ENCODE peak calls at places on chromosomes 7 and 10, in five cellular contexts. One of them, this sample, is unnamed. For H3K9me3 and H3K36me3, the result is how much of the 10 kb centered on the place peaks cover.

GRCh38 chr7:75985009-75985517 is 9.3 kb downstream of the TMEM120A start:
- DNase-seq in effector memory CD4-positive, alpha-beta T cell: no peak
- DNase-seq in adrenal gland: peak
- DNase-seq in SJSA1: no peak
- DNase-seq in neuronal stem cell: no peak
- DNase-seq in this sample: no peak

GRCh38 chr10:122492955-122493597 is 31.7 kb downstream of the HTRA1 start:
- DNase-seq in effector memory CD4-positive, alpha-beta T cell: no peak
- DNase-seq in adrenal gland: no peak
- DNase-seq in neuronal stem cell: no peak
- DNase-seq in SJSA1: no peak
- DNase-seq in this sample: no peak

GRCh38 chr7:22049848-22050247 is 104.1 kb upstream of the CDCA7L start:
- DNase-seq in effector memory CD4-positive, alpha-beta T cell: no peak
- DNase-seq in SJSA1: no peak
- DNase-seq in neuronal stem cell: no peak
- DNase-seq in adrenal gland: no peak
- DNase-seq in this sample: no peak

GRCh38 chr10:84424731-84425165 is 96.4 kb downstream of the CCSER2 start:
- DNase-seq in neuronal stem cell: no peak
- DNase-seq in effector memory CD4-positive, alpha-beta T cell: no peak
- DNase-seq in adrenal gland: peak
- DNase-seq in SJSA1: peak
- DNase-seq in this sample: peak

GRCh38 chr10:72563327-72563932 is 62.4 kb downstream of the MICU1 start:
- DNase-seq in adrenal gland: no peak
- DNase-seq in effector memory CD4-positive, alpha-beta T cell: no peak
- DNase-seq in SJSA1: no peak
- DNase-seq in neuronal stem cell: no peak
- DNase-seq in this sample: no peak

GRCh38 chr7:143382791-143383641 is 1.9 kb downstream of the ZYX start:
- DNase-seq in neuronal stem cell: no peak
- DNase-seq in SJSA1: no peak
- DNase-seq in adrenal gland: no peak
- DNase-seq in effector memory CD4-positive, alpha-beta T cell: no peak
- DNase-seq in this sample: no peak

GRCh38 chr10:78944658-78945333 is 124.0 kb upstream of the ZMIZ1 start:
- DNase-seq in adrenal gland: peak
- DNase-seq in SJSA1: peak
- DNase-seq in effector memory CD4-positive, alpha-beta T cell: no peak
- DNase-seq in neuronal stem cell: no peak
- DNase-seq in this sample: no peak

GRCh38 chr7:124072603-124073324 is 39.9 kb upstream of the TMEM229A start:
- DNase-seq in neuronal stem cell: no peak
- DNase-seq in adrenal gland: no peak
- DNase-seq in effector memory CD4-positive, alpha-beta T cell: no peak
- DNase-seq in SJSA1: peak
- DNase-seq in this sample: no peak

GRCh38 chr7:32519763-32520162 is 24.5 kb downstream of the AVL9 start:
- DNase-seq in SJSA1: no peak
- DNase-seq in adrenal gland: no peak
- DNase-seq in neuronal stem cell: no peak
- DNase-seq in effector memory CD4-positive, alpha-beta T cell: no peak
- DNase-seq in this sample: no peak

GRCh38 chr10:79367421-79368189 is 20.3 kb downstream of the PPIF start:
- DNase-seq in SJSA1: no peak
- DNase-seq in effector memory CD4-positive, alpha-beta T cell: no peak
- DNase-seq in adrenal gland: no peak
- DNase-seq in neuronal stem cell: no peak
- DNase-seq in this sample: no peak

GRCh38 chr7:118858651-118859149 is 634.2 kb downstream of the ANKRD7 start:
- DNase-seq in adrenal gland: no peak
- DNase-seq in SJSA1: no peak
- DNase-seq in effector memory CD4-positive, alpha-beta T cell: no peak
- DNase-seq in neuronal stem cell: no peak
- DNase-seq in this sample: no peak

GRCh38 chr7:30915751-30916150 is 4.1 kb downstream of the AQP1 start:
- DNase-seq in effector memory CD4-positive, alpha-beta T cell: no peak
- DNase-seq in SJSA1: no peak
- DNase-seq in neuronal stem cell: no peak
- DNase-seq in adrenal gland: no peak
- DNase-seq in this sample: no peak

GRCh38 chr7:27215356-27215755 is 15.5 kb upstream of the HOXA13 start:
- DNase-seq in effector memory CD4-positive, alpha-beta T cell: no peak
- DNase-seq in neuronal stem cell: no peak
- DNase-seq in SJSA1: no peak
- DNase-seq in adrenal gland: no peak
- DNase-seq in this sample: no peak

GRCh38 chr7:19161671-19162070 is 16.4 kb upstream of the FERD3L start:
- DNase-seq in neuronal stem cell: no peak
- DNase-seq in SJSA1: no peak
- DNase-seq in effector memory CD4-positive, alpha-beta T cell: no peak
- DNase-seq in adrenal gland: no peak
- DNase-seq in this sample: no peak

GRCh38 chr7:84009051-84009450 is 185.5 kb downstream of the SEMA3A start:
- DNase-seq in neuronal stem cell: no peak
- DNase-seq in SJSA1: no peak
- DNase-seq in adrenal gland: no peak
- DNase-seq in effector memory CD4-positive, alpha-beta T cell: no peak
- DNase-seq in this sample: no peak

GRCh38 chr10:34303022-34303421 is 512.1 kb downstream of the PARD3 start:
- DNase-seq in neuronal stem cell: no peak
- DNase-seq in adrenal gland: no peak
- DNase-seq in SJSA1: no peak
- DNase-seq in effector memory CD4-positive, alpha-beta T cell: no peak
- DNase-seq in this sample: no peak

GRCh38 chr10:31803606-31804195 is 124.9 kb downstream of the ARHGAP12 start:
- DNase-seq in SJSA1: no peak
- DNase-seq in neuronal stem cell: peak
- DNase-seq in adrenal gland: no peak
- DNase-seq in effector memory CD4-positive, alpha-beta T cell: no peak
- DNase-seq in this sample: no peak

GRCh38 chr7:3558410-3558809 is 257.4 kb downstream of the SDK1 start:
- DNase-seq in effector memory CD4-positive, alpha-beta T cell: no peak
- DNase-seq in neuronal stem cell: no peak
- DNase-seq in SJSA1: no peak
- DNase-seq in adrenal gland: no peak
- DNase-seq in this sample: no peak

GRCh38 chr7:111532625-111533024 is 29.7 kb downstream of the IMMP2L start:
- DNase-seq in SJSA1: no peak
- DNase-seq in neuronal stem cell: no peak
- DNase-seq in adrenal gland: no peak
- DNase-seq in effector memory CD4-positive, alpha-beta T cell: no peak
- DNase-seq in this sample: no peak

GRCh38 chr7:18361756-18362155 is 133.8 kb upstream of the HDAC9 start:
- DNase-seq in SJSA1: no peak
- DNase-seq in effector memory CD4-positive, alpha-beta T cell: no peak
- DNase-seq in neuronal stem cell: no peak
- DNase-seq in adrenal gland: no peak
- DNase-seq in this sample: no peak

GRCh38 chr10:26697922-26698608 is 564 bp downstream of the PDSS1 start:
- DNase-seq in SJSA1: peak
- DNase-seq in effector memory CD4-positive, alpha-beta T cell: no peak
- DNase-seq in neuronal stem cell: no peak
- DNase-seq in adrenal gland: no peak
- DNase-seq in this sample: no peak

GRCh38 chr10:21860718-21861117 is 142.8 kb downstream of the DNAJC1 start:
- DNase-seq in neuronal stem cell: no peak
- DNase-seq in SJSA1: peak
- DNase-seq in effector memory CD4-positive, alpha-beta T cell: no peak
- DNase-seq in adrenal gland: no peak
- DNase-seq in this sample: no peak

GRCh38 chr7:112937651-112938390 is 147.6 kb upstream of the TMEM168 start:
- DNase-seq in adrenal gland: no peak
- DNase-seq in effector memory CD4-positive, alpha-beta T cell: no peak
- DNase-seq in neuronal stem cell: no peak
- DNase-seq in SJSA1: no peak
- DNase-seq in this sample: peak

GRCh38 chr10:70367195-70367796 is 15.1 kb downstream of the LRRC20 start:
- DNase-seq in SJSA1: peak
- DNase-seq in neuronal stem cell: no peak
- DNase-seq in adrenal gland: no peak
- DNase-seq in effector memory CD4-positive, alpha-beta T cell: no peak
- DNase-seq in this sample: no peak

GRCh38 chr10:48801026-48801425 is 116.4 kb downstream of the WDFY4 start:
- DNase-seq in neuronal stem cell: no peak
- DNase-seq in effector memory CD4-positive, alpha-beta T cell: no peak
- DNase-seq in adrenal gland: no peak
- DNase-seq in SJSA1: no peak
- DNase-seq in this sample: no peak

GRCh38 chr7:94190599-94191061 is 186.5 kb upstream of the BET1 start:
- DNase-seq in SJSA1: peak
- DNase-seq in neuronal stem cell: no peak
- DNase-seq in effector memory CD4-positive, alpha-beta T cell: no peak
- DNase-seq in adrenal gland: peak
- DNase-seq in this sample: no peak

GRCh38 chr7:77786018-77786417 is 12.2 kb downstream of the TMEM60 start:
- DNase-seq in effector memory CD4-positive, alpha-beta T cell: no peak
- DNase-seq in adrenal gland: no peak
- DNase-seq in neuronal stem cell: no peak
- DNase-seq in SJSA1: no peak
- DNase-seq in this sample: no peak

GRCh38 chr10:13684252-13684791 is 97.6 kb downstream of the PRPF18 start:
- DNase-seq in adrenal gland: peak
- DNase-seq in neuronal stem cell: no peak
- DNase-seq in SJSA1: peak
- DNase-seq in effector memory CD4-positive, alpha-beta T cell: no peak
- DNase-seq in this sample: no peak

GRCh38 chr7:36840930-36841329 is 116.6 kb upstream of the AOAH start:
- DNase-seq in adrenal gland: no peak
- DNase-seq in neuronal stem cell: no peak
- DNase-seq in effector memory CD4-positive, alpha-beta T cell: no peak
- DNase-seq in SJSA1: no peak
- DNase-seq in this sample: no peak

GRCh38 chr7:93944673-93945072 is 23.1 kb downstream of the GNG11 start:
- DNase-seq in effector memory CD4-positive, alpha-beta T cell: no peak
- DNase-seq in SJSA1: no peak
- DNase-seq in adrenal gland: no peak
- DNase-seq in neuronal stem cell: no peak
- DNase-seq in this sample: no peak

GRCh38 chr7:64872809-64873500 is 30.1 kb upstream of the ZNF273 start:
- DNase-seq in effector memory CD4-positive, alpha-beta T cell: no peak
- DNase-seq in adrenal gland: no peak
- DNase-seq in SJSA1: no peak
- DNase-seq in neuronal stem cell: no peak
- DNase-seq in this sample: no peak
- H3K9me3 ChIP-seq in effector memory CD4-positive, alpha-beta T cell: under half
- H3K9me3 ChIP-seq in adrenal gland: under half
- H3K9me3 ChIP-seq in SJSA1: under half
- H3K9me3 ChIP-seq in neuronal stem cell: under half
- H3K9me3 ChIP-seq in this sample: under half

GRCh38 chr10:100209303-100209702 is 20.1 kb downstream of the CHUK start:
- DNase-seq in neuronal stem cell: no peak
- DNase-seq in effector memory CD4-positive, alpha-beta T cell: no peak
- DNase-seq in SJSA1: peak
- DNase-seq in adrenal gland: no peak
- DNase-seq in this sample: no peak

GRCh38 chr10:100201549-100201948 is 15.7 kb upstream of the ERLIN1 start:
- DNase-seq in adrenal gland: no peak
- DNase-seq in effector memory CD4-positive, alpha-beta T cell: no peak
- DNase-seq in neuronal stem cell: no peak
- DNase-seq in SJSA1: no peak
- DNase-seq in this sample: no peak

GRCh38 chr10:100208271-100208670 is 21.1 kb downstream of the CHUK start:
- DNase-seq in adrenal gland: no peak
- DNase-seq in neuronal stem cell: no peak
- DNase-seq in effector memory CD4-positive, alpha-beta T cell: no peak
- DNase-seq in SJSA1: no peak
- DNase-seq in this sample: no peak

GRCh38 chr10:100204370-100204769 is 18.5 kb upstream of the ERLIN1 start:
- DNase-seq in effector memory CD4-positive, alpha-beta T cell: no peak
- DNase-seq in SJSA1: no peak
- DNase-seq in neuronal stem cell: no peak
- DNase-seq in adrenal gland: no peak
- DNase-seq in this sample: peak
- H3K36me3 ChIP-seq in effector memory CD4-positive, alpha-beta T cell: under half
- H3K36me3 ChIP-seq in SJSA1: half or more
- H3K36me3 ChIP-seq in neuronal stem cell: half or more
- H3K36me3 ChIP-seq in adrenal gland: half or more
- H3K36me3 ChIP-seq in this sample: half or more

DNA sequence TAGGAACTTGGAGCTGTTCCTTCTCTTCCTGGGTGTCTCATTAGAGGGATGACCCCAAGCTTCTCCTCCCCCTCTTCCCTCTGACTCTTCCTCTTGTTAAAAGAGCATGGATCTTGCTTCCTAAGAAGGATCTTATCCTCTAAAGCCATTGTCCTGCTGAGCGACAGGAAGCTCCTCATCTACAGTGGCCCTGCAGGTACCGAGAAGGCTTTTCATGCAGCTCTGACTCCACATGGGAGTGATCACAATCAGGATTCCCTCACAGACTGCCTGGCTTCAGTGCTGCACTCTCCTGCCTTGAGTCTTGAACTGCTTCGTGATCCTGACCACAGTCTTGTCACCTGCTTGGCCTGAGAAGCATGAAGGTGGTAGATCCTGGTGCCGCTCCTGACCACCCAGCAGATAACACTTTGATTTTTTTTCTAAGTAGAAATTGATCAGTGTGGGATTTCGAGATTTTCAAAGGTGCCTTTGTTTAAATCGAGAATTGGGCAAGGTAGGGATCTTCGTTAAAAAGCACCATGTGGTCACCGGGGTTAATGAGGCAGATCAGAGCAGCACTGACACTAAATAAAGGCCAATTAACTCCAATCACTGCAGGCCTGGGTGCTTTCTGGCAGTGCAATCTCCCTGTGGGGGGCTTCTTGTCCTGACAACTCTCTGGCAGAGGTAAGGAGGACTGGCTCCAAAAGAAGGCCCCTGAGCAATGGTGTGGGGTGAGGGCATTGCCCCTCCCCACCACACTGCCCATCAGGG is 376.4 kb downstream of the NRG3 start:
- DNase-seq in SJSA1: no peak
- DNase-seq in effector memory CD4-positive, alpha-beta T cell: no peak
- DNase-seq in neuronal stem cell: peak
- DNase-seq in adrenal gland: no peak
- DNase-seq in this sample: no peak
- H3K9me3 ChIP-seq in SJSA1: under half
- H3K9me3 ChIP-seq in effector memory CD4-positive, alpha-beta T cell: under half
- H3K9me3 ChIP-seq in neuronal stem cell: under half
- H3K9me3 ChIP-seq in adrenal gland: under half
- H3K9me3 ChIP-seq in this sample: under half

GRCh38 chr7:116241296-116241695 is 31.0 kb downstream of the TES start:
- DNase-seq in SJSA1: no peak
- DNase-seq in effector memory CD4-positive, alpha-beta T cell: no peak
- DNase-seq in neuronal stem cell: no peak
- DNase-seq in adrenal gland: no peak
- DNase-seq in this sample: no peak

GRCh38 chr7:116239019-116239418 is 28.7 kb downstream of the TES start:
- DNase-seq in neuronal stem cell: no peak
- DNase-seq in SJSA1: no peak
- DNase-seq in adrenal gland: no peak
- DNase-seq in effector memory CD4-positive, alpha-beta T cell: no peak
- DNase-seq in this sample: no peak

GRCh38 chr7:116240021-116240659 is 29.8 kb downstream of the TES start:
- DNase-seq in adrenal gland: no peak
- DNase-seq in effector memory CD4-positive, alpha-beta T cell: no peak
- DNase-seq in SJSA1: no peak
- DNase-seq in neuronal stem cell: no peak
- DNase-seq in this sample: no peak

GRCh38 chr7:116242177-116242576 is 31.8 kb downstream of the TES start:
- DNase-seq in SJSA1: no peak
- DNase-seq in neuronal stem cell: no peak
- DNase-seq in effector memory CD4-positive, alpha-beta T cell: no peak
- DNase-seq in adrenal gland: no peak
- DNase-seq in this sample: no peak

GRCh38 chr7:116239434-116239833 is 29.1 kb downstream of the TES start:
- DNase-seq in SJSA1: no peak
- DNase-seq in neuronal stem cell: no peak
- DNase-seq in adrenal gland: no peak
- DNase-seq in effector memory CD4-positive, alpha-beta T cell: no peak
- DNase-seq in this sample: no peak
- H3K36me3 ChIP-seq in SJSA1: under half
- H3K36me3 ChIP-seq in neuronal stem cell: under half
- H3K36me3 ChIP-seq in adrenal gland: under half
- H3K36me3 ChIP-seq in effector memory CD4-positive, alpha-beta T cell: under half
- H3K36me3 ChIP-seq in this sample: under half